ENCODE peak calls at places on chromosomes 4 and X, in six cellular contexts. K, A, R, F, P and W are unnamed samples.

GRCh38 chr4:336099-336892 is 1.3 kb upstream of the ZNF141 start:
- DNase-seq in F (no peak), R (peak; percentile 46), P (peak; percentile 58), A (no peak), K (no peak), W (peak; percentile 13)

GRCh38 chr4:129929984-129930383 is 834.0 kb downstream of the C4orf33 start:
- DNase-seq in P (no peak), K (no peak), A (no peak), F (no peak), R (no peak), W (no peak)

GRCh38 chr4:175469519-175469918 is 342.5 kb downstream of the GPM6A start:
- DNase-seq in A (no peak), R (no peak), P (peak; percentile 52), F (no peak), K (peak; percentile 7), W (peak; percentile 51)

GRCh38 chr4:147793973-147794690 is 62.2 kb downstream of the ARHGAP10 start:
- DNase-seq in A (no peak), R (no peak), K (no peak), F (no peak), P (no peak), W (peak; percentile 39)

GRCh38 chr4:148770377-148770776 is 328.2 kb upstream of the NR3C2 start:
- DNase-seq in F (no peak), P (no peak), K (no peak), A (no peak), R (peak; percentile 11), W (no peak)

GRCh38 chr4:41454393-41454792 is 83.6 kb upstream of the LIMCH1 start:
- DNase-seq in K (no peak), F (no peak), P (no peak), R (peak; percentile 11), A (no peak), W (no peak)

GRCh38 chr4:39044947-39045734 is 12.9 kb upstream of the TMEM156 start:
- DNase-seq in A (peak; percentile 70), K (no peak), P (peak; percentile 70), F (no peak), R (peak; percentile 57), W (no peak)

GRCh38 chr4:48025005-48025404 is 8.4 kb downstream of the NIPAL1 start:
- DNase-seq in R (no peak), K (no peak), A (no peak), P (peak; percentile 49), F (no peak), W (peak; percentile 42)

GRCh38 chr4:169059294-169060201 is 49.5 kb upstream of the CBR4 start:
- DNase-seq in P (peak; percentile 82), F (no peak), R (no peak), A (no peak), K (peak; percentile 40), W (no peak)

GRCh38 chrX:119672252-119672825 is 20.6 kb downstream of the SEPTIN6 start:
- DNase-seq in A (no peak), P (no peak), K (no peak), F (no peak), R (no peak), W (no peak)

GRCh38 chr4:84583871-84584373 is 995 bp downstream of the CDS1 start:
- DNase-seq in P (peak; percentile 37), R (no peak), A (no peak), F (no peak), K (no peak), W (peak; percentile 18)

GRCh38 chr4:1009647-1010521 is 1.5 kb upstream of the FGFRL1 start:
- DNase-seq in A (peak; percentile 87), F (no peak), P (peak; percentile 84), R (peak; percentile 69), K (no peak), W (peak; percentile 73)

GRCh38 chr4:44725861-44726820 is at the start of gene GNPDA2:
- DNase-seq in A (peak; percentile 95), K (peak; percentile 85), R (peak; percentile 88), F (peak; percentile 52), P (peak; percentile 93), W (peak; percentile 79)

GRCh38 chr4:108170729-108171540 is 2.2 kb upstream of the LEF1 start:
- DNase-seq in A (no peak), R (peak; percentile 76), F (no peak), K (no peak), P (no peak), W (no peak)

GRCh38 chrX:71496476-71496875 is 36.4 kb upstream of the OGT start:
- DNase-seq in P (no peak), F (no peak), R (no peak), K (no peak), A (peak; percentile 4), W (no peak)

GRCh38 chr4:81482344-81482743 is 10.6 kb upstream of the RASGEF1B start:
- DNase-seq in A (no peak), R (no peak), P (no peak), F (no peak), K (no peak), W (no peak)
- H3K4me3 ChIP-seq in A (no peak overlapping the region), R (no peak overlapping the region), P (no peak overlapping the region), F (no peak overlapping the region), K (no peak overlapping the region), W (no peak overlapping the region)

GRCh38 chr4:184817494-184818215 is 8.1 kb downstream of the ACSL1 start:
- DNase-seq in P (no peak), R (no peak), K (no peak), A (no peak), F (no peak), W (no peak)
- H3K4me3 ChIP-seq in P (no peak overlapping the region), R (no peak overlapping the region), K (no peak overlapping the region), A (no peak overlapping the region), F (no peak overlapping the region), W (no peak overlapping the region)

GRCh38 chrX:150363561-150364346 is 637 bp downstream of the MAMLD1 start:
- DNase-seq in A (peak; percentile 73), F (no peak), P (peak; percentile 76), R (peak; percentile 59), K (peak; percentile 40), W (peak; percentile 54)
- H3K4me3 ChIP-seq in A (peak overlapping the region; percentile 80), F (peak overlapping the region; percentile 67), P (peak overlapping the region; percentile 89), R (peak overlapping the region; percentile 58), K (peak overlapping the region; percentile 55), W (peak overlapping the region; percentile 43)

GRCh38 chr4:105896984-105897760 is 1.9 kb downstream of the NPNT start:
- DNase-seq in K (no peak), R (peak; percentile 30), P (no peak), F (no peak), A (no peak), W (peak; percentile 54)
- H3K4me3 ChIP-seq in K (no peak overlapping the region), R (peak overlapping the region; percentile 79), P (no peak overlapping the region), F (no peak overlapping the region), A (peak overlapping the region; percentile 50), W (no peak overlapping the region)

GRCh38 chrX:20139966-20140365 is 1.7 kb downstream of the EIF1AX start:
- DNase-seq in A (no peak), P (peak; percentile 90), R (no peak), F (peak; percentile 27), K (peak; percentile 36), W (peak; percentile 61)
- H3K4me3 ChIP-seq in A (peak overlapping the region; percentile 94), P (peak overlapping the region; percentile 82), R (peak overlapping the region; percentile 85), F (peak overlapping the region; percentile 98), K (peak overlapping the region; percentile 78), W (peak overlapping the region; percentile 75)

DNA sequence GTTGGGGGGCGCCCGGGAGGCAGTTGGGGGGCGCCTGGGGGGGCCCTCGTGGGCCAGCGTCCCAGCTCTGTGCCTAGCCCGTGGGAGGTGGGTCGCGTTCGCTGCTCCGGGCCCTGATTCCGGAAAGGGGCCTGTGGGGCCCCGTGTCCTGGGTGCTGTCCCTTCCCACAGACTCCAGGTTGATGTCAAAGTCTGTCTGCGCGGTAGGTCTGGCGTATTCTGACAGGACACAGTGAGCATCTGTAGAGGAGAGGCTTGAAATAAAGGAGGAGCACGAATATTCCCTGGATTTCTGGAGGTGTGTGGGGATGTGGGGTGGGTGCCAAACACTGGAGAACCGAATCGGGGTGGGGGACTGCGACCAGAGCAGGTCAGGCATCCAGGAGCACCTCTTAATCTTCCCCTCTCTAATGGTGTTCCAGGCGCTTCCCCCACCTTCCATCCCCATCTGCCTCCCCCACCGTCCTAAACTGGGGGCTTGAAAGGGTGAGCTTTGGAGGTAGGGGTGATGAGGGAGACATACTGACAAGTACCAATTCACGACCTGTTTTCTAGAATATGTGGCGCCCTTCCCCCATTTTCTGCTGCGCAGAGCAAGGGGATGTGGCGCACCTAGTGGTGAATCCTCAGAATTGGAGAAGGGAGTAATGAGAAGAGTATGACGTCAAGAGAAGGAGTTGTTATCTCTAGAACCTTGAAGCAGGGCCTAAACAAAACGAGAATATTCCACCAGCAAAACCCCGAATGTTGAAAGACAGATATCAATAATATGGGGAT is 873 bp downstream of the GPRASP1 start:
- DNase-seq in K (peak; percentile 9), F (no peak), P (peak; percentile 52), A (no peak), R (peak; percentile 69), W (peak; percentile 26)
- H3K4me3 ChIP-seq in K (peak overlapping the region; percentile 59), F (peak overlapping the region; percentile 67), P (peak overlapping the region; percentile 77), A (no peak overlapping the region), R (peak overlapping the region; percentile 60), W (peak overlapping the region; percentile 37)

DNA sequence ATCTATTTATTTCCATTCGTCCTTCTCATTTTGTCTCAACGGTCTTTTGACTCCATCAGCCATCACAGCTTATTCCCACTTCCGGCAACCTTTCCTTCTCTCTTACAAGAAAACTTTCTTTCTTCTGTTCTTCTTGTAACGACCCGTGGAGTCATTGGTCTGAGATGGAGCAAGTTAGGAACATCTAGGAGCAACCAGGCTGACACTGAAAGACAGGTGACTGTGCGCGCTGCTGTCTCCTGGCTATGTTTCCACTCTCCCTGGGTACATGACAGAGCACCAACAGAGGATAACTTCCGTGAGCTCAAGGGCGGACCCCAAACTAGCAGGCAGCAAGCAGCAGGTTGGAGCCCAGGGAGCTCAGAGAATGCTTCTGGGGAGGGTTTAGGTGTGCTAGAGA is 2.5 kb downstream of the FGF5 start:
- DNase-seq in R (no peak), A (no peak), P (peak; percentile 26), F (no peak), K (no peak), W (peak; percentile 10)
- H3K4me3 ChIP-seq in R (peak overlapping the region; percentile 56), A (no peak overlapping the region), P (peak overlapping the region; percentile 99), F (peak overlapping the region; percentile 91), K (peak overlapping the region; percentile 92), W (no peak overlapping the region)

GRCh38 chr4:6693274-6694176 is at the start of gene S100P:
- DNase-seq in R (no peak), F (no peak), K (no peak), P (no peak), A (no peak), W (peak; percentile 50)

GRCh38 chr4:6694177-6694901 is 661 bp downstream of the S100P start:
- DNase-seq in K (no peak), A (no peak), F (no peak), P (no peak), R (no peak), W (no peak)

GRCh38 chr4:6695660-6696581 is 2.2 kb downstream of the S100P start:
- DNase-seq in A (no peak), F (no peak), P (no peak), K (no peak), R (no peak), W (peak; percentile 74)

GRCh38 chr4:6692379-6692778 is 1.3 kb upstream of the S100P start:
- DNase-seq in K (no peak), R (no peak), F (no peak), A (no peak), P (no peak), W (no peak)

GRCh38 chr4:6692806-6693205 is 872 bp upstream of the S100P start:
- DNase-seq in F (peak; percentile 24), K (peak; percentile 39), P (peak; percentile 61), A (no peak), R (no peak), W (peak; percentile 70)
- H3K4me3 ChIP-seq in F (no peak overlapping the region), K (no peak overlapping the region), P (no peak overlapping the region), A (no peak overlapping the region), R (no peak overlapping the region), W (no peak overlapping the region)